ENCODE peak calls at places on chromosome 1, in nine cellular contexts. One of them, this sample, is unnamed.

GRCh38 chr1:98388431-98388830 is 273.1 kb upstream of the SNX7 start:
- DNase-seq in stimulated activated CD4-positive, alpha-beta T cell treated with anti-CD3 and anti-CD28 coated beads, Interleukin-4, amount 100 ng/mL, for 4 hours: no peak
- DNase-seq in AG09309: peak
- DNase-seq in activated CD4-positive, alpha-beta T cell treated with anti-CD3 and anti-CD28 coated beads for 4 hours: peak
- DNase-seq in upper lobe of right lung: no peak
- DNase-seq in cardiac fibroblast: peak
- DNase-seq in activated naive CD8-positive, alpha-beta T cell treated with anti-CD3 and anti-CD28 coated beads, Interleukin-2, amount 50 U/mL, for 24 hours: no peak
- DNase-seq in H9: no peak
- DNase-seq in CD4-positive, CD25-positive, alpha-beta regulatory T cell: no peak
- DNase-seq in this sample: no peak

GRCh38 chr1:72230746-72231145 is 51.6 kb downstream of the NEGR1 start:
- DNase-seq in CD4-positive, CD25-positive, alpha-beta regulatory T cell: no peak
- DNase-seq in H9: no peak
- DNase-seq in upper lobe of right lung: no peak
- DNase-seq in activated CD4-positive, alpha-beta T cell treated with anti-CD3 and anti-CD28 coated beads for 4 hours: no peak
- DNase-seq in stimulated activated CD4-positive, alpha-beta T cell treated with anti-CD3 and anti-CD28 coated beads, Interleukin-4, amount 100 ng/mL, for 4 hours: no peak
- DNase-seq in AG09309: no peak
- DNase-seq in activated naive CD8-positive, alpha-beta T cell treated with anti-CD3 and anti-CD28 coated beads, Interleukin-2, amount 50 U/mL, for 24 hours: no peak
- DNase-seq in cardiac fibroblast: no peak
- DNase-seq in this sample: no peak

GRCh38 chr1:164707868-164708331 is 148.9 kb downstream of the PBX1 start:
- DNase-seq in cardiac fibroblast: peak
- DNase-seq in CD4-positive, CD25-positive, alpha-beta regulatory T cell: no peak
- DNase-seq in upper lobe of right lung: no peak
- DNase-seq in activated naive CD8-positive, alpha-beta T cell treated with anti-CD3 and anti-CD28 coated beads, Interleukin-2, amount 50 U/mL, for 24 hours: no peak
- DNase-seq in H9: no peak
- DNase-seq in AG09309: peak
- DNase-seq in stimulated activated CD4-positive, alpha-beta T cell treated with anti-CD3 and anti-CD28 coated beads, Interleukin-4, amount 100 ng/mL, for 4 hours: no peak
- DNase-seq in activated CD4-positive, alpha-beta T cell treated with anti-CD3 and anti-CD28 coated beads for 4 hours: no peak
- DNase-seq in this sample: no peak

GRCh38 chr1:169894424-169895145 is 889 bp upstream of the SCYL3 start:
- DNase-seq in AG09309: no peak
- DNase-seq in stimulated activated CD4-positive, alpha-beta T cell treated with anti-CD3 and anti-CD28 coated beads, Interleukin-4, amount 100 ng/mL, for 4 hours: no peak
- DNase-seq in cardiac fibroblast: no peak
- DNase-seq in H9: no peak
- DNase-seq in activated CD4-positive, alpha-beta T cell treated with anti-CD3 and anti-CD28 coated beads for 4 hours: no peak
- DNase-seq in upper lobe of right lung: no peak
- DNase-seq in activated naive CD8-positive, alpha-beta T cell treated with anti-CD3 and anti-CD28 coated beads, Interleukin-2, amount 50 U/mL, for 24 hours: no peak
- DNase-seq in CD4-positive, CD25-positive, alpha-beta regulatory T cell: no peak
- DNase-seq in this sample: no peak

GRCh38 chr1:38050397-38051141 is 4.0 kb upstream of the POU3F1 start:
- DNase-seq in activated CD4-positive, alpha-beta T cell treated with anti-CD3 and anti-CD28 coated beads for 4 hours: no peak
- DNase-seq in stimulated activated CD4-positive, alpha-beta T cell treated with anti-CD3 and anti-CD28 coated beads, Interleukin-4, amount 100 ng/mL, for 4 hours: no peak
- DNase-seq in cardiac fibroblast: no peak
- DNase-seq in CD4-positive, CD25-positive, alpha-beta regulatory T cell: no peak
- DNase-seq in upper lobe of right lung: no peak
- DNase-seq in AG09309: no peak
- DNase-seq in H9: no peak
- DNase-seq in activated naive CD8-positive, alpha-beta T cell treated with anti-CD3 and anti-CD28 coated beads, Interleukin-2, amount 50 U/mL, for 24 hours: no peak
- DNase-seq in this sample: no peak

GRCh38 chr1:94039871-94040569 is 80.9 kb downstream of the ABCA4 start:
- DNase-seq in H9: no peak
- DNase-seq in cardiac fibroblast: peak
- DNase-seq in activated CD4-positive, alpha-beta T cell treated with anti-CD3 and anti-CD28 coated beads for 4 hours: no peak
- DNase-seq in activated naive CD8-positive, alpha-beta T cell treated with anti-CD3 and anti-CD28 coated beads, Interleukin-2, amount 50 U/mL, for 24 hours: no peak
- DNase-seq in CD4-positive, CD25-positive, alpha-beta regulatory T cell: no peak
- DNase-seq in AG09309: no peak
- DNase-seq in stimulated activated CD4-positive, alpha-beta T cell treated with anti-CD3 and anti-CD28 coated beads, Interleukin-4, amount 100 ng/mL, for 4 hours: no peak
- DNase-seq in upper lobe of right lung: no peak
- DNase-seq in this sample: no peak

GRCh38 chr1:2925923-2926322 is 95.3 kb upstream of the ACTRT2 start:
- DNase-seq in cardiac fibroblast: no peak
- DNase-seq in stimulated activated CD4-positive, alpha-beta T cell treated with anti-CD3 and anti-CD28 coated beads, Interleukin-4, amount 100 ng/mL, for 4 hours: no peak
- DNase-seq in CD4-positive, CD25-positive, alpha-beta regulatory T cell: no peak
- DNase-seq in H9: no peak
- DNase-seq in upper lobe of right lung: no peak
- DNase-seq in AG09309: no peak
- DNase-seq in activated CD4-positive, alpha-beta T cell treated with anti-CD3 and anti-CD28 coated beads for 4 hours: no peak
- DNase-seq in activated naive CD8-positive, alpha-beta T cell treated with anti-CD3 and anti-CD28 coated beads, Interleukin-2, amount 50 U/mL, for 24 hours: no peak
- DNase-seq in this sample: no peak

GRCh38 chr1:11790880-11791715 is 14.7 kb downstream of the MTHFR start:
- DNase-seq in AG09309: peak
- DNase-seq in stimulated activated CD4-positive, alpha-beta T cell treated with anti-CD3 and anti-CD28 coated beads, Interleukin-4, amount 100 ng/mL, for 4 hours: no peak
- DNase-seq in activated CD4-positive, alpha-beta T cell treated with anti-CD3 and anti-CD28 coated beads for 4 hours: no peak
- DNase-seq in cardiac fibroblast: peak
- DNase-seq in CD4-positive, CD25-positive, alpha-beta regulatory T cell: no peak
- DNase-seq in upper lobe of right lung: peak
- DNase-seq in activated naive CD8-positive, alpha-beta T cell treated with anti-CD3 and anti-CD28 coated beads, Interleukin-2, amount 50 U/mL, for 24 hours: no peak
- DNase-seq in H9: no peak
- DNase-seq in this sample: no peak

GRCh38 chr1:9482403-9482802 is 56.9 kb upstream of the SLC25A33 start:
- DNase-seq in H9: no peak
- DNase-seq in cardiac fibroblast: no peak
- DNase-seq in CD4-positive, CD25-positive, alpha-beta regulatory T cell: no peak
- DNase-seq in upper lobe of right lung: no peak
- DNase-seq in activated naive CD8-positive, alpha-beta T cell treated with anti-CD3 and anti-CD28 coated beads, Interleukin-2, amount 50 U/mL, for 24 hours: no peak
- DNase-seq in AG09309: no peak
- DNase-seq in activated CD4-positive, alpha-beta T cell treated with anti-CD3 and anti-CD28 coated beads for 4 hours: no peak
- DNase-seq in stimulated activated CD4-positive, alpha-beta T cell treated with anti-CD3 and anti-CD28 coated beads, Interleukin-4, amount 100 ng/mL, for 4 hours: no peak
- DNase-seq in this sample: no peak

This sample was measured in stimulated activated naive B cell treated with anti-CD40 and anti-IgM and Interleukin-4, amounts not matched to agents 10 μg/mL and 1 μg/mL and 100 μg/mL, for 72 hours.